ENCODE peak calls at places on chromosomes 2 and 18, in four cellular contexts. H, U, T and K are unnamed samples. For H3K9me3 and H3K4me1, the result is how much of the 10 kb centered on the place peaks cover.

GRCh38 chr18:79924814-79925655 is 26.4 kb downstream of the SLC66A2 start:
- DNase-seq in H (no peak), U (peak), T (peak), K (no peak)

GRCh38 chr18:45285251-45285650 is 330.0 kb upstream of the SLC14A2 start:
- DNase-seq in H (no peak), U (no peak), T (no peak), K (no peak)

GRCh38 chr2:131127979-131128378 is 22.8 kb downstream of the PLEKHB2 start:
- DNase-seq in H (no peak), U (no peak), T (no peak), K (no peak)

GRCh38 chr2:219059725-219060682 is 717 bp downstream of the IHH start:
- DNase-seq in H (no peak), U (no peak), T (peak), K (no peak)

GRCh38 chr18:45774065-45774521 is 50.1 kb downstream of the SLC14A1 start:
- DNase-seq in H (no peak), U (no peak), T (no peak), K (no peak)

GRCh38 chr18:13725566-13726227 is 661 bp downstream of the FAM210A start:
- DNase-seq in H (no peak), U (peak), T (no peak), K (no peak)

GRCh38 chr2:109736177-109736827 is 57.8 kb upstream of the RGPD5 start:
- DNase-seq in H (no peak), U (peak), T (peak), K (no peak)

GRCh38 chr2:232024457-232024856 is 62.9 kb downstream of the DIS3L2 start:
- DNase-seq in H (no peak), U (no peak), T (no peak), K (no peak)

GRCh38 chr2:230902180-230902899 is 22.7 kb downstream of the GPR55 start:
- DNase-seq in H (no peak), U (peak), T (peak), K (peak)

GRCh38 chr2:183511154-183511553 is 386.9 kb downstream of the NUP35 start:
- DNase-seq in H (no peak), U (no peak), T (no peak), K (no peak)

GRCh38 chr2:128503358-128504241 is 184.9 kb upstream of the HS6ST1 start:
- DNase-seq in H (no peak), U (no peak), T (no peak), K (no peak)

GRCh38 chr2:213261715-213262114 is 22.5 kb upstream of the SPAG16 start:
- DNase-seq in H (no peak), U (no peak), T (no peak), K (no peak)

GRCh38 chr2:225668606-225669266 is 269.2 kb downstream of the NYAP2 start:
- DNase-seq in H (no peak), U (peak), T (peak), K (no peak)

GRCh38 chr2:77552956-77553355 is 30.8 kb upstream of the LRRTM4 start:
- DNase-seq in H (no peak), U (no peak), T (no peak), K (no peak)

GRCh38 chr2:30679416-30680088 is 127.7 kb downstream of the CAPN13 start:
- DNase-seq in H (no peak), U (no peak), T (no peak), K (no peak)

GRCh38 chr2:20151116-20151571 is 73.8 kb downstream of the SDC1 start:
- DNase-seq in H (no peak), U (no peak), T (peak), K (no peak)

GRCh38 chr18:46179306-46179705 is 75.1 kb downstream of the HAUS1 start:
- DNase-seq in H (no peak), U (no peak), T (no peak), K (no peak)

GRCh38 chr18:22300665-22301636 is 116.8 kb downstream of the CTAGE1 start:
- DNase-seq in H (no peak), U (peak), T (no peak), K (no peak)

GRCh38 chr2:217248312-217248935 is 388.6 kb upstream of the TNP1 start:
- DNase-seq in H (no peak), U (peak), T (peak), K (no peak)

GRCh38 chr2:241701155-241701404 is 759 bp upstream of the ING5 start:
- DNase-seq in H (peak), U (no peak), T (peak), K (no peak)

GRCh38 chr2:241686322-241686648 is 330 bp downstream of the DTYMK start:
- DNase-seq in H (no peak), U (peak), T (no peak), K (no peak)

GRCh38 chr2:212173331-212173730 is 365.3 kb downstream of the ERBB4 start:
- DNase-seq in H (no peak), U (no peak), T (no peak), K (no peak)

GRCh38 chr2:14081526-14081925 is 551.0 kb upstream of the LRATD1 start:
- DNase-seq in H (no peak), U (no peak), T (no peak), K (no peak)
- H3K9me3 ChIP-seq in H (under half), U (under half), T (under half), K (under half)

GRCh38 chr2:134918518-134919359 is at the start of gene CCNT2:
- DNase-seq in H (peak), U (peak), T (peak), K (peak)
- H3K27ac ChIP-seq in H (peak), U (peak), T (peak), K (peak)

GRCh38 chr18:48785091-48785614 is 165.6 kb downstream of the SMAD7 start:
- DNase-seq in H (no peak), U (no peak), T (no peak), K (no peak)
- H3K4me1 ChIP-seq in H (under half), U (under half), T (under half), K (under half)

DNA sequence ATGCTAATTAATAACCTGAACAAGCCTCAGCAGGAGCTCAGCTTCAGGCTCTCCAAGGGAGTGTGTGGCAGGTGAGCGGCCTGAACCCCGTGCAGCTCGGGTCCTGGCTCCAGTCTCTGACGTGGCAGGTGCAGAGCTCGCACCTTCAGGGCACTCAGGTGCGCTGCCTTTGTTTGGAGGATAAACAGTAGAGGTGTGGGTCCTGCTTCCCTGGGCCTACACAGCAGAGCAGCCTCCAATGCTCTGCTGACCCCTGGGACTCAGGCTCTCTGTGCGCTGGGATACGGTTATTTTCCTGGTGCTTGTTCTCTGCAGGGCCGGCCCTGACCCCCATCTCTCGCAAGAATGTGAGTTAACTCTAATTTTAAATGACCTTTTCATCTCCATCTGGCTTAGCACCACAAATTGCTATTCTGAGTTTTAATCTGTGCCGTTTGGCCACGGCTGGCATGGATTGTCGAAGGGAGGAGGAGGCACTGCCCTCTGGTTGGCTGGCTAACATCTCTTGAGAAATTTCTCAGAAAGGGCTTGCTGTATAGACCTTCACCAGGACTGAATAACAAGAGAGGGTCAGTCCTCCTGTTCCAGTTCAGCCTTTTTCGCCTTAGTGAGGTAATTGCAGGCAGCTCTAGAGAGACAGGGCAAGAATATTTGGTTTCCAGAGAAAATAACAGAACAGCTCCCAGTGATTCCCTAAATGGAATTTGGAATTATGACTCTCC is 161.7 kb downstream of the DCDC2C start:
- DNase-seq in H (no peak), U (no peak), T (no peak), K (no peak)
- H3K9me3 ChIP-seq in H (under half), U (under half), T (under half), K (under half)

GRCh38 chr2:1731512-1731962 is 12.8 kb downstream of the PXDN start:
- DNase-seq in H (no peak), U (no peak), T (no peak), K (no peak)

GRCh38 chr2:1728821-1729220 is 15.5 kb downstream of the PXDN start:
- DNase-seq in H (no peak), U (peak), T (peak), K (no peak)

GRCh38 chr2:1729264-1729663 is 15.1 kb downstream of the PXDN start:
- DNase-seq in H (no peak), U (peak), T (no peak), K (no peak)

GRCh38 chr2:1730047-1730937 is 14.0 kb downstream of the PXDN start:
- DNase-seq in H (no peak), U (peak), T (peak), K (no peak)

GRCh38 chr2:1731963-1732768 is 12.1 kb downstream of the PXDN start:
- DNase-seq in H (no peak), U (peak), T (peak), K (no peak)
- H3K27ac ChIP-seq in H (peak), U (peak), T (no peak), K (no peak)